ENCODE peak calls at places on chromosome 11, in eight cellular contexts. A is adrenal gland, O is Peyer's patch, H is K562, X is left ventricle myocardium inferior, Y is ovary, C is SK-N-SH, R is lower lobe of right lung. G is an unnamed sample.

GRCh38 chr11:74100735-74101134 is 70.1 kb downstream of the C2CD3 start:
- DNase-seq in R (no peak), Y (no peak), C (no peak), H (no peak), X (no peak), O (no peak), A (no peak), G (no peak)

GRCh38 chr11:134558916-134559616 is 147.0 kb upstream of the B3GAT1 start:
- DNase-seq in H (no peak), C (peak; percentile 4), X (no peak), A (no peak), Y (no peak), O (no peak), R (no peak), G (no peak)

GRCh38 chr11:95444309-95445202 is 213.6 kb upstream of the SESN3 start:
- DNase-seq in R (no peak), X (no peak), H (no peak), O (no peak), A (no peak), Y (no peak), C (no peak), G (no peak)

GRCh38 chr11:129291556-129291955 is 84.1 kb upstream of the BARX2 start:
- DNase-seq in R (no peak), X (no peak), H (no peak), C (no peak), A (no peak), Y (no peak), O (no peak), G (peak; percentile 53)

GRCh38 chr11:1841511-1842148 is 2.8 kb downstream of the TNNI2 start:
- DNase-seq in A (no peak), X (peak; percentile 15), C (no peak), R (peak; percentile 40), Y (no peak), H (no peak), O (no peak), G (no peak)

GRCh38 chr11:32137263-32137662 is 46.4 kb downstream of the RCN1 start:
- DNase-seq in Y (no peak), O (no peak), R (no peak), X (no peak), C (no peak), A (no peak), H (no peak), G (no peak)

GRCh38 chr11:7918141-7918540 is 12.9 kb downstream of the OR10A6 start:
- DNase-seq in R (no peak), H (no peak), C (no peak), O (no peak), X (no peak), A (no peak), Y (no peak), G (no peak)

GRCh38 chr11:75326439-75326810 is 25.0 kb downstream of the ARRB1 start:
- DNase-seq in R (no peak), C (no peak), A (no peak), X (no peak), O (no peak), H (peak; percentile 39), Y (no peak), G (no peak)

GRCh38 chr11:75482310-75482606 is 43.5 kb downstream of the GDPD5 start:
- DNase-seq in A (no peak), R (no peak), H (no peak), O (no peak), C (no peak), X (no peak), Y (no peak), G (no peak)

GRCh38 chr11:70364745-70365535 is 33.4 kb upstream of the CTTN start:
- DNase-seq in C (no peak), Y (no peak), O (no peak), A (no peak), H (no peak), X (no peak), R (no peak), G (no peak)

GRCh38 chr11:24636291-24636629 is 139.4 kb downstream of the LUZP2 start:
- DNase-seq in Y (no peak), X (no peak), H (no peak), R (no peak), O (no peak), A (no peak), C (no peak), G (no peak)

GRCh38 chr11:60926500-60926899 is 2.2 kb downstream of the TMEM132A start:
- DNase-seq in R (no peak), A (no peak), Y (no peak), C (peak; percentile 45), H (no peak), O (no peak), X (no peak), G (peak; percentile 65)

GRCh38 chr11:102940714-102941588 is 14.6 kb downstream of the MMP13 start:
- DNase-seq in Y (no peak), R (no peak), X (no peak), H (peak; percentile 58), C (peak; percentile 46), A (peak; percentile 52), O (peak; percentile 80), G (no peak)

GRCh38 chr11:17828311-17828751 is 93.8 kb downstream of the KCNC1 start:
- DNase-seq in R (peak; percentile 47), A (peak; percentile 36), O (peak; percentile 52), Y (peak; percentile 54), X (peak; percentile 60), C (no peak), H (no peak), G (peak; percentile 65)

GRCh38 chr11:70463478-70464255 is 65.3 kb downstream of the CTTN start:
- DNase-seq in O (no peak), R (no peak), A (no peak), X (no peak), C (no peak), Y (no peak), H (no peak), G (no peak)

GRCh38 chr11:62757846-62758788 is 3.3 kb upstream of the POLR2G start:
- DNase-seq in Y (no peak), A (no peak), O (no peak), R (no peak), C (no peak), X (no peak), H (no peak), G (no peak)
- H3K4me3 ChIP-seq in Y (no peak overlapping the region), A (no peak overlapping the region), O (no peak overlapping the region), R (no peak overlapping the region), C (no peak overlapping the region), X (no peak overlapping the region), H (no peak overlapping the region), G (no peak overlapping the region)

DNA sequence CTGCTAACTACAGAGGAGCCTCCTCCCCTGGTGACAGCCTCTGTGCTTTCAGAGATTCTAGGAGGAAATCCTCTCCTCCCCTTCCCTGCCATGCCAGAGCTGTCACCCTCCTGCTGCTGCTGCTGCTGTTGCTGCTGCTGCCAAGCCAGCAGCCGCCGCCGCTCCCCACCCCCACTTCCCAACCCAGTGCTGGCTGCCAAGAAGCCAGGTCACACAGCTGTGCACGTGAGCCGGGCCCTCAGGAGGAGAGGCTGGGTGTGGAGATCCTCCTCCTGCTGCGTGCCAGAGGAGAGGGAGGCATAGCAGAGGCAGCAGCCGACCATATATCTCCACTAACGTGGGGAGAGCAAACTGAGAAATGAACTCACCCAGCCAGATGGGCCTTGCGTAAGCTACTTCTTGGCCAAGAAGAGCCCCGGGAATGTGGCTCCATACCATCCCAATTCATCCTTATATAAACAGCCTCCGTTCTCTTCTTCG is 12.4 kb downstream of the CRY2 start:
- DNase-seq in X (peak; percentile 92), A (peak; percentile 96), H (no peak), O (peak; percentile 92), R (peak; percentile 93), C (peak; percentile 87), Y (peak; percentile 93), G (peak; percentile 77)
- H3K27me3 ChIP-seq in X (no peaks in the 10 kb centered on the region), A (no peaks in the 10 kb centered on the region), H (no peaks in the 10 kb centered on the region), O (no peaks in the 10 kb centered on the region), R (no peaks in the 10 kb centered on the region), C (no peaks in the 10 kb centered on the region), Y (no peaks in the 10 kb centered on the region), G (no peaks in the 10 kb centered on the region)

DNA sequence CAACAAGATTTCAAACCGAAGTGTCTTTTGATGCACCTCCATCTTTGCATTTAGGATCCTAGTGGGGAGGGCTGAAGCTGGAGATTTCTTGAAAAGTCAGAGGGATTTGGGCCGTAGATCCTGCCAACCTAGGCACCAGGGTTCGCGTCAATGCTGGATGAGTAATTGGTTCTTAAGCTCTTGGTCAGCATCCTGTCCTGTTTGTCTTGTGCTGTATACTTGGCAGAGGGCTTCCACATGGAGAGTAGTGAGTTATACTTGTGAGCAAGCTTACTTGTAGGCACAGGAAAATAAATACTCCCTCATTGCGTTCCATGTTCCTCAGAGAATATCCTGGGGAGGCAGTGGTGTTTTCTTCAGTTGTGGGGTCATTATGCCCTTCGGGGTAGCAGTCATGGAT is 12.6 kb downstream of the INSC start:
- DNase-seq in H (no peak), A (no peak), C (no peak), R (no peak), X (no peak), Y (no peak), O (no peak), G (no peak)
- H3K27ac ChIP-seq in H (no peak overlapping the region), A (no peak overlapping the region), C (no peak overlapping the region), R (no peak overlapping the region), X (no peak overlapping the region), Y (no peak overlapping the region), O (peak overlapping the region; percentile 30), G (no peak overlapping the region)

GRCh38 chr11:15232496-15232895 is 117.8 kb downstream of the INSC start:
- DNase-seq in C (no peak), O (no peak), H (no peak), X (no peak), A (no peak), Y (no peak), R (no peak), G (no peak)

GRCh38 chr11:15238856-15239255 is 124.1 kb downstream of the INSC start:
- DNase-seq in A (no peak), C (no peak), X (no peak), Y (no peak), R (no peak), O (no peak), H (no peak), G (no peak)

GRCh38 chr11:15234796-15235195 is 120.1 kb downstream of the INSC start:
- DNase-seq in R (no peak), Y (no peak), X (no peak), H (no peak), A (no peak), C (no peak), O (no peak), G (no peak)

GRCh38 chr11:15233386-15233785 is 118.7 kb downstream of the INSC start:
- DNase-seq in X (no peak), C (no peak), Y (no peak), R (no peak), O (no peak), H (no peak), A (no peak), G (no peak)

GRCh38 chr11:15236514-15236913 is 121.8 kb downstream of the INSC start:
- DNase-seq in X (no peak), A (no peak), R (no peak), O (no peak), H (no peak), C (no peak), Y (no peak), G (no peak)
- H3K4me3 ChIP-seq in X (no peak overlapping the region), A (no peak overlapping the region), R (no peak overlapping the region), O (no peak overlapping the region), H (no peak overlapping the region), C (no peak overlapping the region), Y (no peak overlapping the region), G (no peak overlapping the region)